ENCODE peak calls at places on chromosomes 2 and 18, in five cellular contexts. W is upper lobe of right lung, K is MM.1S, X is sigmoid colon, H is endodermal cell. S is an unnamed sample.

GRCh38 chr2:36368438-36368837 is 12.9 kb downstream of the CRIM1 start:
- DNase-seq in W (no peak), K (no peak), X (no peak), H (no peak), S (no peak)

GRCh38 chr2:101679801-101680487 is 17.6 kb upstream of the MAP4K4 start:
- DNase-seq in W (no peak), K (no peak), X (no peak), H (no peak), S (no peak)

GRCh38 chr2:120552800-120553471 is 182.7 kb upstream of the GLI2 start:
- DNase-seq in W (peak), K (peak), X (peak), H (peak), S (peak)

GRCh38 chr2:74391580-74392448 is 11.7 kb upstream of the DCTN1 start:
- DNase-seq in W (peak), K (peak), X (peak), H (peak), S (peak)

GRCh38 chr2:198807131-198807530 is 650.6 kb downstream of the SATB2 start:
- DNase-seq in W (no peak), K (no peak), X (no peak), H (no peak), S (no peak)

GRCh38 chr2:236535024-236535423 is 34.6 kb upstream of the ACKR3 start:
- DNase-seq in W (no peak), K (no peak), X (no peak), H (no peak), S (no peak)

GRCh38 chr2:217897816-217898806 is 104.7 kb downstream of the TNS1 start:
- DNase-seq in W (peak), K (no peak), X (peak), H (peak), S (peak)

GRCh38 chr2:46193356-46193755 is 103.9 kb upstream of the EPAS1 start:
- DNase-seq in W (no peak), K (no peak), X (no peak), H (no peak), S (no peak)

GRCh38 chr2:26727641-26728561 is 35.4 kb downstream of the KCNK3 start:
- DNase-seq in W (no peak), K (no peak), X (no peak), H (no peak), S (no peak)

GRCh38 chr2:207847807-207848544 is 78.3 kb upstream of the FZD5 start:
- DNase-seq in W (no peak), K (no peak), X (no peak), H (peak), S (peak)

GRCh38 chr18:63317556-63317946 is 2.0 kb downstream of the BCL2 start:
- DNase-seq in W (no peak), K (peak), X (no peak), H (no peak), S (no peak)

GRCh38 chr2:84338069-84338468 is 121.0 kb downstream of the SUCLG1 start:
- DNase-seq in W (no peak), K (no peak), X (no peak), H (no peak), S (no peak)

GRCh38 chr2:80020061-80020460 is 284.5 kb downstream of the LRRTM1 start:
- DNase-seq in W (no peak), K (no peak), X (no peak), H (no peak), S (peak)

GRCh38 chr2:32864337-32864736 is 82.4 kb upstream of the LTBP1 start:
- DNase-seq in W (no peak), K (no peak), X (no peak), H (no peak), S (no peak)

GRCh38 chr2:191226196-191226595 is 19.0 kb upstream of the MYO1B start:
- DNase-seq in W (no peak), K (no peak), X (no peak), H (no peak), S (no peak)

GRCh38 chr2:171386627-171387026 is 47.2 kb downstream of the METTL8 start:
- DNase-seq in W (no peak), K (no peak), X (no peak), H (peak), S (no peak)

GRCh38 chr2:46749042-46749461 is 166.6 kb downstream of the MCFD2 start:
- DNase-seq in W (no peak), K (no peak), X (no peak), H (no peak), S (peak)

GRCh38 chr2:136378712-136379595 is 261.0 kb upstream of the CXCR4 start:
- DNase-seq in W (no peak), K (peak), X (no peak), H (peak), S (peak)

GRCh38 chr2:102748107-102748506 is 13.7 kb upstream of the TMEM182 start:
- DNase-seq in W (no peak), K (no peak), X (no peak), H (no peak), S (no peak)

GRCh38 chr2:38375711-38376345 is 1.2 kb downstream of the ATL2 start:
- DNase-seq in W (peak), K (no peak), X (peak), H (no peak), S (peak)

GRCh38 chr2:74867841-74868658 is 34.1 kb downstream of the HK2 start:
- DNase-seq in W (peak), K (no peak), X (no peak), H (no peak), S (no peak)

GRCh38 chr2:162343824-162344616 is at the start of gene GCA:
- DNase-seq in W (peak), K (peak), X (peak), H (peak), S (peak)
- H3K27ac ChIP-seq in W (peak), K (peak), X (peak), H (no peak), S (peak)

DNA sequence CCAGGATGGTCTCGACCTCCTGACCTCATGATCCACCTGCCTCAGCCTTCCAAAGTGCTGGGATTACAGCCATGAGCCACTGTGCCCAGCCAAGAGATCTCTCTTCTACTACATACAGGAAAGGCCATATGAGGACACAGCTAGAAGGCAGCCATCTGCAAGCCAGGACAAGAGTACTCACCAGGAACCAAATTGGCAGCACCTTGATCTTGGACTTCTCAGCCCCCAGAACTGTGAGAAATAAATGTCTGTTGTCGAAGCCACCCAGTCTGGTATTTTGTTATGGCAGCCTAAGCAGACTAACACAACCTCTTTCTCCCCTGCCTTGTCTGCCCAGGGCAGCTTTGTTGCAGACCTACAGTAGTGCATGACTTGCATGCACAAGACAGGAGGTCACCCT is 211.3 kb upstream of the HAAO start:
- DNase-seq in W (no peak), K (no peak), X (no peak), H (peak), S (no peak)
- H3K27ac ChIP-seq in W (no peak), K (no peak), X (no peak), H (no peak), S (no peak)

GRCh38 chr18:13406049-13406615 is 187.6 kb downstream of the LDLRAD4 start:
- DNase-seq in W (no peak), K (no peak), X (no peak), H (no peak), S (no peak)
- H3K27ac ChIP-seq in W (no peak), K (no peak), X (no peak), H (no peak), S (no peak)

GRCh38 chr2:139480251-139480650 is 700.1 kb upstream of the NXPH2 start:
- DNase-seq in W (no peak), K (no peak), X (no peak), H (no peak), S (no peak)
- H3K27ac ChIP-seq in W (no peak), K (no peak), X (no peak), H (peak), S (no peak)

DNA sequence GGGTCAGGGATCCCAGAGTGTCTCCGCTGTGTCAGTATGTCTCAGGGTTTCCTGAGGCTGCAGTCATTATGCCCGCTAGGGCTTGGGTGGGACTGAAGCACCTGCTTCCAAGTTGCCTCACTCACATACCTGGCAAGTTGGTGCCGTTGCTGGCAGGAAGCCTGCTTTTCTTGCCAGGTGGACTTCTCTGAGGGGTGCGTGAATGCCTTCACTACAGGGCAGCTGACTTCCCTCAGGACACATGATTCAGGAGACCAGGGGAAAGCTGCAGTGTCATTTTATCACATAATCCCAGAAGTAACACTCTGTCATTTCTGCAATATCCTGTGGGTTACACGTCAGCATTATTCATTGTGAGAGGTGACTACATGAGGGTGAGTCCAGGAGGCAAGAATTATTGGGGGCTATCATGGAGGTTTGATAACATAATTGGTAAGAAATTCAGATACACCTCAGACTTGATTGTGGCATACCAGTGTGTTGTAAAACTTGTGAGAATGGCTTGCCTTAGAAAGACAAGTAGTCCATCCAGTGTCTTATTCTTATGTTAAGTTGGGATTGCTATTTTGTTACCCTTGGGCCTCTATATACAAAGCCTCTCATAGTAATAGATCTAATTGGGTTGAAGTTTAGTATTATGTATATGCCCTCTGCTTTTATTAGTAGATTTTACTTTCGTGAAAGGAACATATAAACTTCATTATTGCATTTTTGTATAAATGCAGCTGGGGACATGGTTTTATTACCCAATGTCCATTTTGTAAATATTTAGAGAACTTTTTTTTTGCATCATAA is 44.1 kb downstream of the NEDD4L start:
- DNase-seq in W (peak), K (no peak), X (no peak), H (peak), S (peak)
- H3K27ac ChIP-seq in W (peak), K (no peak), X (no peak), H (no peak), S (no peak)

GRCh38 chr2:233428438-233428837 is 74.1 kb downstream of the DGKD start:
- DNase-seq in W (peak), K (no peak), X (no peak), H (no peak), S (no peak)
- H3K27ac ChIP-seq in W (no peak), K (no peak), X (no peak), H (no peak), S (no peak)

GRCh38 chr2:213149332-213149875 is 2.0 kb downstream of the IKZF2 start:
- DNase-seq in W (no peak), K (no peak), X (no peak), H (no peak), S (no peak)
- H3K27ac ChIP-seq in W (peak), K (no peak), X (peak), H (no peak), S (no peak)